ENCODE peak calls at places on chromosomes 13 and 19, in seven cellular contexts. K is skeletal muscle cell, R is stomach, Y is heart right ventricle, C is AG09309, Q is cardiac fibroblast, B is psoas muscle. P is an unnamed sample.
A peak's percentile ranks its signal among the peaks of the same experiment; 100 is the strongest.

GRCh38 chr13:36130168-36130541 is 1.0 kb downstream of the DCLK1 start:
- DNase-seq in K (no peak), R (no peak), Y (no peak), C (no peak), Q (no peak), B (no peak), P (no peak)

GRCh38 chr13:87777395-87777794 is 106.2 kb downstream of the SLITRK5 start:
- DNase-seq in K (peak; percentile 4), R (no peak), Y (no peak), C (no peak), Q (no peak), B (no peak), P (peak; percentile 34)

GRCh38 chr13:98879965-98880364 is 97.9 kb downstream of the DOCK9 start:
- DNase-seq in K (no peak), R (no peak), Y (no peak), C (no peak), Q (no peak), B (peak; percentile 31), P (no peak)

GRCh38 chr19:48206402-48207093 is 36.1 kb downstream of the ZSWIM9 start:
- DNase-seq in K (no peak), R (peak; percentile 54), Y (no peak), C (no peak), Q (no peak), B (no peak), P (no peak)

GRCh38 chr13:33550885-33551284 is 265.3 kb upstream of the STARD13 start:
- DNase-seq in K (no peak), R (no peak), Y (no peak), C (no peak), Q (no peak), B (no peak), P (no peak)

GRCh38 chr13:35818577-35819165 is 312.5 kb downstream of the DCLK1 start:
- DNase-seq in K (no peak), R (no peak), Y (no peak), C (peak; percentile 33), Q (peak; percentile 72), B (no peak), P (peak; percentile 55)

GRCh38 chr19:48368942-48369341 is 4.8 kb downstream of the SYNGR4 start:
- DNase-seq in K (no peak), R (no peak), Y (no peak), C (no peak), Q (no peak), B (no peak), P (no peak)

GRCh38 chr13:97976551-97977375 is 23.3 kb downstream of the IPO5 start:
- DNase-seq in K (no peak), R (no peak), Y (peak; percentile 36), C (no peak), Q (no peak), B (no peak), P (no peak)

GRCh38 chr13:33676700-33677048 is 141.3 kb upstream of the RFC3 start:
- DNase-seq in K (peak; percentile 18), R (peak; percentile 64), Y (peak; percentile 30), C (peak; percentile 10), Q (peak; percentile 63), B (peak; percentile 37), P (peak; percentile 29)

GRCh38 chr19:291561-292280 is 518 bp upstream of the PLPP2 start:
- DNase-seq in K (no peak), R (peak; percentile 48), Y (no peak), C (no peak), Q (no peak), B (no peak), P (no peak)

GRCh38 chr19:40466219-40467006 is at the start of gene SPTBN4:
- DNase-seq in K (no peak), R (no peak), Y (peak; percentile 41), C (no peak), Q (no peak), B (peak; percentile 53), P (no peak)

GRCh38 chr13:82165396-82166174 is 1716.7 kb downstream of the SLITRK1 start:
- DNase-seq in K (no peak), R (no peak), Y (peak; percentile 2), C (no peak), Q (no peak), B (no peak), P (no peak)

GRCh38 chr13:98401936-98402335 is 175.0 kb downstream of the STK24 start:
- DNase-seq in K (no peak), R (peak; percentile 67), Y (no peak), C (no peak), Q (no peak), B (no peak), P (no peak)

GRCh38 chr13:76505437-76505836 is 380.8 kb downstream of the KCTD12 start:
- DNase-seq in K (no peak), R (no peak), Y (no peak), C (no peak), Q (no peak), B (no peak), P (no peak)

GRCh38 chr13:74132152-74132767 is 1.9 kb downstream of the KLF12 start:
- DNase-seq in K (no peak), R (no peak), Y (no peak), C (no peak), Q (peak; percentile 25), B (no peak), P (no peak)

GRCh38 chr13:109704771-109705628 is 81.4 kb downstream of the IRS2 start:
- DNase-seq in K (no peak), R (peak; percentile 57), Y (peak; percentile 35), C (no peak), Q (peak; percentile 28), B (peak; percentile 51), P (no peak)

GRCh38 chr19:1512671-1513491 is at the start of gene ADAMTSL5:
- DNase-seq in K (no peak), R (peak; percentile 60), Y (peak; percentile 67), C (no peak), Q (peak; percentile 64), B (peak; percentile 68), P (no peak)

GRCh38 chr13:44326961-44327360 is 46.7 kb upstream of the SERP2 start:
- DNase-seq in K (no peak), R (no peak), Y (no peak), C (no peak), Q (no peak), B (no peak), P (no peak)

GRCh38 chr19:50314724-50315700 is 14.2 kb downstream of the KCNC3 start:
- DNase-seq in K (no peak), R (no peak), Y (no peak), C (no peak), Q (no peak), B (no peak), P (no peak)

GRCh38 chr19:1860133-1860775 is 3.1 kb downstream of the KLF16 start:
- DNase-seq in K (no peak), R (no peak), Y (no peak), C (no peak), Q (peak; percentile 78), B (peak; percentile 50), P (peak; percentile 74)

GRCh38 chr13:57629821-57630235 is 1.7 kb upstream of the PCDH17 start:
- DNase-seq in K (peak; percentile 77), R (peak; percentile 67), Y (peak; percentile 90), C (no peak), Q (peak; percentile 80), B (peak; percentile 75), P (peak; percentile 93)

GRCh38 chr19:38658462-38659306 is 11.2 kb downstream of the ACTN4 start:
- DNase-seq in K (peak; percentile 97), R (peak; percentile 63), Y (no peak), C (peak; percentile 99), Q (peak; percentile 100), B (no peak), P (peak; percentile 100)

GRCh38 chr19:30686252-30686762 is 314.1 kb downstream of the ZNF536 start:
- DNase-seq in K (no peak), R (no peak), Y (no peak), C (no peak), Q (peak; percentile 28), B (no peak), P (peak; percentile 5)

GRCh38 chr19:44740351-44740824 is 8.1 kb upstream of the BCL3 start:
- DNase-seq in K (no peak), R (no peak), Y (no peak), C (no peak), Q (no peak), B (no peak), P (no peak)

DNA sequence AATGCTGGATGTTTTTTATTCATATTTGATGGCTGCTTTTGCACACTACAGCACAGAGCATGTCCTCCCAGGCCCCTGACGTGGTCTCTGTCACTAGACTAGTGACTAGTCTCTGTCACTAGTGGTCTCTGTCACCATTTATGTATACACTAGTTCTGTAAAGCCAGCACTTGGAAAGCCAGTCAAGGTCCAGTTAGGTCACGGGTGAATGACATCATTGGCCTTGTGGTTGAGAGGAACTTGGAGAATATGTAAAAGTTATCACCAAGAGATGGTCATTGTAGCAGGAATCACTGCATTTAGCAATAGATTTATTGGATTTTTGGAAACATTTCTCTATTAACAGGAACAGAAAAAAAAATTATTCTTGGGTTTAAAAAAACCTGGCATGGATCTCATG is 72.9 kb downstream of the SHISA2 start:
- DNase-seq in K (no peak), R (no peak), Y (no peak), C (no peak), Q (no peak), B (no peak), P (no peak)
- H3K4me3 ChIP-seq in K (no peak overlapping the region), R (no peak overlapping the region), Y (no peak overlapping the region), C (no peak overlapping the region), Q (no peak overlapping the region), B (no peak overlapping the region), P (no peak overlapping the region)

GRCh38 chr13:59157181-59157580 is 1006.5 kb downstream of the DIAPH3 start:
- DNase-seq in K (no peak), R (no peak), Y (no peak), C (no peak), Q (peak; percentile 16), B (no peak), P (no peak)
- H3K4me3 ChIP-seq in K (no peak overlapping the region), R (no peak overlapping the region), Y (no peak overlapping the region), C (no peak overlapping the region), Q (no peak overlapping the region), B (no peak overlapping the region), P (no peak overlapping the region)

GRCh38 chr13:67229438-67230242 is 496 bp downstream of the PCDH9 start:
- DNase-seq in K (no peak), R (no peak), Y (no peak), C (no peak), Q (no peak), B (no peak), P (no peak)
- H3K4me3 ChIP-seq in K (peak overlapping the region; percentile 99), R (peak overlapping the region; percentile 94), Y (peak overlapping the region; percentile 83), C (peak overlapping the region; percentile 57), Q (peak overlapping the region; percentile 85), B (peak overlapping the region; percentile 84), P (peak overlapping the region; percentile 80)

DNA sequence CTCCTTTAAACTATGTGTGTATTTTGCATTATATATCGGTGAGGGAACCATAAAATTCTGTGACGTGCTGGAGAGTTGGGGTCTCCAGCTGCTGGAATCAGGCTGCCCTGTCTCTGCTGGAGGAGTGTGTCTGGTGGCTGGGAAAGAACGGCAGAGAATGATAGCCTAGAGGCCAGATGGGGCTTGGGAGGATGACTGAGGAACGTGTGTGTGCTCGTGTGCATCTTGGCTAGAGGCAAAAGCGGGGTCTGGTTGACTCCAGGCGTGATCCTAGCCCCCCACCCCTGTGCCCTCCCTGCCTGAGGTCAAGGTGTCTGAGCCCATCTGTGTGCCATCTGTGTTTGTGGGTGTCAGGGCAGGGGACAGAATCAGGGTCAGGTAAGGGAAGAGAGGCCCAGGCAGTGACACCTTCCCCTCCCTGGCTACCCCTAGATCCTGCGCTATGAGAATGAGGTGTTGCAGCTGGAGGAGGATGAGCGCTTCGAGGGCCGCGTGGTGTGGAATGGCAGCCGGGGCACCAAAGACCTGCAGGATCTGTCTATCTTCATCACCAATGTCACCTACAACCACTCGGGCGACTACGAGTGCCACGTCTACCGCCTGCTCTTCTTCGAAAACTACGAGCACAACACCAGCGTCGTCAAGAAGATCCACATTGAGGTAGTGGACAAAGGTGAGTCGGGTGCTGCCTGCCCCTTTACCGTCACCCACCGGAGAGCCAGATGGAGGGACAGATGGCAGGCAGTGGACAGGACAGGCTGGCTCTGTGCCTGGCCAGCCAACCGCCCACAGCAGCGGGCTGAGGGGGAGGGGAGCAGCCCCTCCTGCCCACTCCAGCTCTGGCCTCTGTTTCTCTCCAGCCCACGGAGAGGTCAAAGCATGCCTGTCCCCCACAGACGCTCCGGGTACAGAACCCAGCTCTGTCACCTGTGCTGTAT is 3.1 kb downstream of the SCN1B start:
- DNase-seq in K (no peak), R (no peak), Y (no peak), C (no peak), Q (no peak), B (no peak), P (no peak)
- H3K4me3 ChIP-seq in K (no peak overlapping the region), R (no peak overlapping the region), Y (no peak overlapping the region), C (no peak overlapping the region), Q (no peak overlapping the region), B (peak overlapping the region; percentile 73), P (no peak overlapping the region)

P was measured in astrocyte of the spinal cord.